ENCODE peak calls at places on chromosomes 5 and 9, in five cellular contexts. G is H1; A is heart left ventricle; B is CD4-positive, alpha-beta T cell; X is hepatocyte. D is an unnamed sample.

GRCh38 chr9:120926397-120926928 is at the start of gene TRAF1:
- DNase-seq in G (no peak), A (no peak), B (no peak), X (no peak), D (no peak)

GRCh38 chr5:65137631-65138030 is 344.1 kb downstream of the ADAMTS6 start:
- DNase-seq in G (no peak), A (no peak), B (no peak), X (peak), D (no peak)

GRCh38 chr5:96893342-96893741 is 17.0 kb downstream of the ERAP2 start:
- DNase-seq in G (no peak), A (no peak), B (no peak), X (peak), D (no peak)

GRCh38 chr9:99019523-99020331 is 76.0 kb downstream of the COL15A1 start:
- DNase-seq in G (no peak), A (no peak), B (no peak), X (peak), D (no peak)

GRCh38 chr9:131358438-131359029 is 35.4 kb upstream of the PRRC2B start:
- DNase-seq in G (no peak), A (no peak), B (peak), X (no peak), D (no peak)

GRCh38 chr5:5741418-5741817 is 318.9 kb downstream of the ICE1 start:
- DNase-seq in G (no peak), A (no peak), B (no peak), X (no peak), D (no peak)

GRCh38 chr5:28726815-28727214 is 1688.4 kb upstream of the CDH9 start:
- DNase-seq in G (no peak), A (no peak), B (no peak), X (no peak), D (no peak)

GRCh38 chr9:89877051-89878002 is 272.5 kb downstream of the GADD45G start:
- DNase-seq in G (peak), A (no peak), B (no peak), X (no peak), D (no peak)

GRCh38 chr9:70292253-70292652 is 33.5 kb downstream of the SMC5 start:
- DNase-seq in G (no peak), A (no peak), B (no peak), X (no peak), D (no peak)

GRCh38 chr5:64612349-64612961 is 77.8 kb upstream of the SHISAL2B start:
- DNase-seq in G (no peak), A (peak), B (no peak), X (peak), D (no peak)

GRCh38 chr9:135772056-135773042 is 70.4 kb downstream of the KCNT1 start:
- DNase-seq in G (no peak), A (no peak), B (no peak), X (no peak), D (no peak)

DNA sequence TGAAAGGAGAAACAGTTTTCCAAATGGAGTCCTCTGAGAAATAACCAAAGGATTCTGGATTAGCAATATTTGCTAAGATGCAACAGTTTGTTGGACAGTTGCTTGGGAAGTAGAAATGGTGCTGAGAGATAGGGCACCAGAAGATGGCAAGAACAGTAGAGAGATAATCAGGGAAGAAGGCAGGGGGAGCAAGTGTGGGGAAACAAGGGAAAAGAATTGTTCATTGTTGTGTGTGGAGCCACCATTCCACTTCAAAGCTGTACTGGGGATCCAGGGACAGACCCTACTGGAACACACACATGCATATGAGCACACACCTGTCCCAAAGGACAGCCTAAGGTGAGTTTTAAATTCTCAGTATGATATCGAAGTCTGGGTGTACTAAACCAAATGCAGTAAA is 152.5 kb downstream of the ZNF608 start:
- DNase-seq in G (no peak), A (no peak), B (no peak), X (no peak), D (no peak)
- H3K27ac ChIP-seq in G (no peak), A (no peak), B (no peak), X (no peak), D (peak)

GRCh38 chr9:33165263-33166151 is 1.6 kb downstream of the B4GALT1 start:
- DNase-seq in G (no peak), A (peak), B (no peak), X (peak), D (no peak)
- H3K27ac ChIP-seq in G (no peak), A (peak), B (peak), X (peak), D (peak)

DNA sequence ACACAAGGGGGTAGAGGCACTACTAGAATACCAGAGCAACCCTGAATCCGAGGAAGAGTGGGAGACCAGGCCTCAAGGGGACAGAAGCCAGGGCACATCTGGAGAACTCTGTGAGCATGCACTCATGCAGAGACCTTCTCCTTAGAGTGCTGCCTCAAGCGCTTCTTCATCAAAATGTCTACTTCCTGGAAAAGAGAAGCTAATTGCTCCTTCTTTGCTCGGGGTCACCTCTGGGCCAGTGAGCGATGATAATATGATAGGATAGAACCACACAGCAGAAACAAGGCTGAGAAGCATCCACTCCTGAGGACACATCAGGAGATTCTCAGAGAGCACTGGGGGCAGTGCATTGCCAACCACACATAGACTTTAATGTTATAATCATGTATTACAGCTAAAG is 23.7 kb upstream of the LMNB1 start:
- DNase-seq in G (no peak), A (no peak), B (no peak), X (no peak), D (no peak)
- H3K27ac ChIP-seq in G (no peak), A (no peak), B (no peak), X (no peak), D (no peak)

GRCh38 chr5:473344-474192 is 30.6 kb downstream of the EXOC3 start:
- DNase-seq in G (peak), A (no peak), B (no peak), X (peak), D (no peak)

GRCh38 chr5:476814-477175 is 33.8 kb downstream of the EXOC3 start:
- DNase-seq in G (no peak), A (no peak), B (no peak), X (no peak), D (no peak)

GRCh38 chr5:476102-476813 is 33.3 kb downstream of the EXOC3 start:
- DNase-seq in G (no peak), A (no peak), B (no peak), X (no peak), D (no peak)

GRCh38 chr5:475704-476101 is 32.7 kb downstream of the EXOC3 start:
- DNase-seq in G (no peak), A (no peak), B (no peak), X (no peak), D (no peak)

GRCh38 chr5:474826-475661 is 32.1 kb downstream of the EXOC3 start:
- DNase-seq in G (no peak), A (no peak), B (no peak), X (no peak), D (no peak)
- H3K27ac ChIP-seq in G (no peak), A (no peak), B (no peak), X (no peak), D (no peak)